ENCODE peak calls at places on chromosomes 7 and 10, in six cellular contexts. Y is small intestine, W is cardiac muscle cell, O is tibial nerve, U is uterus, M is neuronal stem cell. L is an unnamed sample. For H3K9me3 and H3K4me1, the result is how much of the 10 kb centered on the place peaks cover.

GRCh38 chr10:84160663-84161362 is 12.8 kb upstream of the GPR15LG start:
- DNase-seq in Y (no peak), W (no peak), O (no peak), U (no peak), M (no peak), L (no peak)

GRCh38 chr7:698515-699259 is 27.8 kb upstream of the DNAAF5 start:
- DNase-seq in Y (no peak), W (no peak), O (no peak), U (no peak), M (no peak), L (no peak)

GRCh38 chr7:121329460-121330052 is 756 bp downstream of the WNT16 start:
- DNase-seq in Y (peak), W (peak), O (no peak), U (no peak), M (peak), L (no peak)

GRCh38 chr10:99532687-99533495 is at the start of gene NKX2-3:
- DNase-seq in Y (peak), W (peak), O (no peak), U (no peak), M (no peak), L (peak)

GRCh38 chr7:70574970-70575799 is 556.8 kb upstream of the GALNT17 start:
- DNase-seq in Y (no peak), W (no peak), O (no peak), U (no peak), M (peak), L (no peak)

GRCh38 chr7:150986556-150986955 is 4.3 kb upstream of the NOS3 start:
- DNase-seq in Y (no peak), W (no peak), O (no peak), U (no peak), M (no peak), L (no peak)

GRCh38 chr7:80060218-80060806 is 74.3 kb upstream of the GNAI1 start:
- DNase-seq in Y (peak), W (peak), O (no peak), U (no peak), M (peak), L (no peak)

GRCh38 chr10:43671659-43672555 is 23.2 kb upstream of the ZNF32 start:
- DNase-seq in Y (peak), W (peak), O (no peak), U (peak), M (peak), L (peak)

GRCh38 chr7:11952972-11953371 is 121.0 kb upstream of the THSD7A start:
- DNase-seq in Y (no peak), W (no peak), O (no peak), U (no peak), M (no peak), L (no peak)

GRCh38 chr10:99279626-99280111 is 44.0 kb upstream of the HPSE2 start:
- DNase-seq in Y (no peak), W (no peak), O (no peak), U (no peak), M (no peak), L (no peak)

GRCh38 chr10:4174197-4174596 is 389.2 kb upstream of the KLF6 start:
- DNase-seq in Y (peak), W (peak), O (no peak), U (no peak), M (no peak), L (no peak)

GRCh38 chr7:132876576-132876975 is 205.3 kb downstream of the CHCHD3 start:
- DNase-seq in Y (no peak), W (no peak), O (no peak), U (no peak), M (no peak), L (no peak)

GRCh38 chr7:1839701-1840100 is 169.6 kb downstream of the ELFN1 start:
- DNase-seq in Y (no peak), W (no peak), O (peak), U (peak), M (no peak), L (no peak)

GRCh38 chr10:3874988-3875841 is 90.2 kb upstream of the KLF6 start:
- DNase-seq in Y (peak), W (no peak), O (no peak), U (peak), M (no peak), L (peak)

GRCh38 chr10:74855027-74855426 is 28.6 kb downstream of the KAT6B start:
- DNase-seq in Y (peak), W (peak), O (no peak), U (no peak), M (no peak), L (peak)

GRCh38 chr10:11533328-11533781 is 78.1 kb downstream of the USP6NL start:
- DNase-seq in Y (peak), W (no peak), O (no peak), U (no peak), M (no peak), L (no peak)

GRCh38 chr10:86863443-86863842 is 94.0 kb downstream of the MMRN2 start:
- DNase-seq in Y (no peak), W (peak), O (no peak), U (no peak), M (no peak), L (no peak)

GRCh38 chr7:82044497-82045080 is 274.7 kb upstream of the HGF start:
- DNase-seq in Y (peak), W (peak), O (no peak), U (peak), M (peak), L (no peak)

GRCh38 chr10:1553951-1554350 is 183.4 kb downstream of the ADARB2 start:
- DNase-seq in Y (no peak), W (no peak), O (no peak), U (no peak), M (no peak), L (no peak)

GRCh38 chr10:101018118-101018599 is 12.8 kb downstream of the PDZD7 start:
- DNase-seq in Y (no peak), W (no peak), O (no peak), U (no peak), M (no peak), L (no peak)

GRCh38 chr10:125231116-125231812 is 70.9 kb upstream of the CTBP2 start:
- DNase-seq in Y (no peak), W (no peak), O (no peak), U (no peak), M (peak), L (no peak)

GRCh38 chr10:8073696-8074416 is 19.4 kb downstream of the GATA3 start:
- DNase-seq in Y (no peak), W (no peak), O (no peak), U (no peak), M (no peak), L (no peak)

GRCh38 chr10:5945561-5946418 is 31.6 kb downstream of the IL15RA start:
- DNase-seq in Y (no peak), W (no peak), O (no peak), U (peak), M (no peak), L (peak)

GRCh38 chr10:5943536-5943935 is 33.8 kb downstream of the IL15RA start:
- DNase-seq in Y (peak), W (peak), O (no peak), U (peak), M (no peak), L (peak)

GRCh38 chr10:5944389-5945202 is 32.7 kb downstream of the IL15RA start:
- DNase-seq in Y (peak), W (no peak), O (peak), U (peak), M (no peak), L (no peak)

GRCh38 chr10:5946786-5947185 is 30.6 kb downstream of the IL15RA start:
- DNase-seq in Y (no peak), W (no peak), O (no peak), U (no peak), M (no peak), L (no peak)

GRCh38 chr10:5945203-5945534 is 32.2 kb downstream of the IL15RA start:
- DNase-seq in Y (no peak), W (no peak), O (no peak), U (peak), M (no peak), L (no peak)
- H3K27ac ChIP-seq in Y (no peak), W (no peak), O (no peak), U (peak), M (no peak), L (peak)

GRCh38 chr10:113476191-113476590 is 76.7 kb upstream of the HABP2 start:
- DNase-seq in Y (no peak), W (no peak), O (no peak), U (no peak), M (no peak), L (no peak)
- H3K9me3 ChIP-seq in Y (under half), W (under half), O (under half), U (under half), M (under half), L (under half)

DNA sequence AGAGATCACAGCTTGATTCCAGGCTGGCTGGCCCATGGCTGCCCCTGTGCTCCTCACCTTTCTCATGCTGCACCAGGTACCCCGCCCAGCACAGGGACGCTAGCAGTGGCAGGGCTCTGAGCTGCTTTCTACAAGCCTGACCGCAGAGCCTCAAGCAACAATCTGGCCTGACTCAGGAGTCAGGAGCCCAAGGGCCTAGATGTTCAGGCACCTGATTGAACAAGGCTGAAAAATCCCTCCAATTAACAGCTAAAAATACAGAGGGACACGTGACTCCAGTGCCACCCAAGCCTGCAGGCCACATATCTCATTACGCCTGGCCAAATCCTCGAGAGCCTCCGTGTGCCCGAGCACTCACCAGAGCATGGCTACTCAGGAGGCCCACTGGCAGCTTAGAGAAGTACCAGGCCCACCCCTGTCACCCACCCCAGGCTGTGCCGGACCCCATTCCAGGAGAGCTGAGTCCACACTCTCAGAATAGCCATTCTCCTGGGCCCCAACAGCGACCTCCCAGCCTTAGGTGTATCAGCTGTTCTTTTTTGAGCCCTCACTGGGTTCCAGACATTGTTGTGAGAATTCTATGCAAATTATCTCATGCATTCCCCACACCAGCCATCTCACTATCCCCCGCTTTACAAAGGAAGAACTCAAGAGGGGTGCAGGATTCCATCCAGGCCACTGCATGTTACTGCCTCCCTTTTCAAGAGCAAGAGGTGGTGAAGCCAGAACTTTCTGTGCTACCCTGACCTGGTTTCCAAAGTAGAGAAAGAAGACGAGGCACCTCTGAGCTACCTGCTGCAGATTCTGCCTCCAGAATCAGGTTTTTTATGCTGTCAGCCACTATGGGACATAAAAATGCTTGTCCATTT is 98.3 kb downstream of the COL13A1 start:
- DNase-seq in Y (peak), W (peak), O (no peak), U (no peak), M (no peak), L (no peak)
- H3K4me1 ChIP-seq in Y (under half), W (under half), O (under half), U (under half), M (under half), L (under half)

DNA sequence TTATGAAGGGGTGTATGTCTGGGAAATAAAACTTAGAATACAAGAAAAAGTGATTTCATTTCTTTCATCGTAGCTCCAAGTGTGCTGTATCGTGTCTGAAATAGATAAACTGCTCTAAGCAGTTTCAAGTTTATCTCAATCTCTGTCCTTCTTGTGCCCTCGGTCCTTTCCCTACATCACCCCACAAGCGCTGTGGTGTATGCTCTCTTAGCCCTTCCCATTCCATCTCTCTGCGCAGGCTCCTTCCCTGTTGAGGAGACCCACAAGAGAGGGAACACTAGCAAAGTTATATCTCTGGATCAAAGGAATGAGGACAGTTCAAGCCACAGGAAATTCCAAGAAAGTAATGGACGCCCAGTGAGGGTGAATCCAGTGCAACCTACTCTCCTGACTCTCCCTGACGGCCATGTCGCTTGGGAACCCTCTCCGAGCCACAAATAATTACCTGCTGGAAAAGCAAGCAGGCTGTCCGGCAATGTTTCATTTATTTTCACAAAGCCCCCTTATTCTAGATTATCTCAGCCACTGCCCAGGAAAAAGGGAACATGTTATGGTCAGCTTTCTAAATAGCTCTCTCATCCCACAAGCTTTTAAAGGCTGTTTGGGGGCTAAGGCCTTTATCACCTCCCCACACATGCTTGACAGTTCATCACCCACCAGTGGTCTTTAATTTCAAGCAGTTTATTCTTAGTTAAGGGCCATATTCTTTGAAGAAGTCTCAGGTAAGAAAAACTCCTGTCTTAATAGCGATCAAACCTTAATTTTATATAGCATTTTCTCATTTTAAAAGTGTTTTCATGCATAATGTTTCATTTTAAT is 34.8 kb downstream of the LRRC4 start:
- DNase-seq in Y (no peak), W (no peak), O (no peak), U (no peak), M (no peak), L (no peak)
- H3K27ac ChIP-seq in Y (no peak), W (no peak), O (no peak), U (no peak), M (no peak), L (peak)

DNA sequence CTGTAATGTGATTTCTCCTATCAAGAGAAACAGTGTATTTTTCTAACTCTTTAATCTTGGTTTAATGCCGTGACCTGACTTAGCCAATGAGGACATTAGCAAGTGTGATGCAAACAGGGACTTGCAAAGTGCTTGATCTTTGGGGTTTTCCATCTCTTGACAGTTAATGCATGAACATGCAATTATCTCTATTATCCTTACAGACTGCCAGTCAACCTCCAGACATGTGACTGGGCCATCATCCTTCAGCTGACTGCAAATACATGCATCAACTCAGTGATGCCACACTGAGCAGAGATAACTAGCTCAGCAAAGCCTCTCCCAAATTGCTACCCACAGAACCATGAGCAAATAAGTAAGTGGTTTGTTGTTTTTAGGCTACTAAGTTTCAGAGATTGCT is 409.6 kb downstream of the GPAM start:
- DNase-seq in Y (no peak), W (no peak), O (no peak), U (no peak), M (no peak), L (no peak)
- H3K9me3 ChIP-seq in Y (under half), W (under half), O (under half), U (under half), M (under half), L (under half)

GRCh38 chr10:24438800-24439199 is 229.9 kb downstream of the KIAA1217 start:
- DNase-seq in Y (no peak), W (no peak), O (no peak), U (no peak), M (no peak), L (no peak)
- H3K4me1 ChIP-seq in Y (under half), W (under half), O (under half), U (under half), M (under half), L (under half)

DNA sequence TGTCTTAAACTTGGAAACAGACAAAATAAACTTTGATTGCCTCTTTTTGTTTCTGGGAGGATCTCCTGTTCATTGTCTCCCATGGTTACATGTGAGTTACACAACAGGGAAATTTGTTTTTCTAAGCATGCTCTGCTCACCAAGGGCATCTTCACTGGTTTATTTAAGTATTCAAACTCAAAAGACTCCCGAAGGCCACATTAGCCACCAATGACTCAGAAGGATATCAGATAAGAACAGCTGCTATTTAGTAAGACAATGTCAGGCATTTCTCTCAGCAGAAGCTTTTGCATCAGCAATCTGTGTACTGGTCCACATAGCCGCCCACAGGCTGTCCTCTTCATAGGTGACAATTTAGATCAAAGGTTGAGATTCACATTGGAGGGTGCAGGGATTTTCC is 19.3 kb downstream of the OR6B1 start:
- DNase-seq in Y (no peak), W (no peak), O (no peak), U (no peak), M (no peak), L (peak)
- H3K27ac ChIP-seq in Y (no peak), W (no peak), O (no peak), U (no peak), M (no peak), L (no peak)

DNA sequence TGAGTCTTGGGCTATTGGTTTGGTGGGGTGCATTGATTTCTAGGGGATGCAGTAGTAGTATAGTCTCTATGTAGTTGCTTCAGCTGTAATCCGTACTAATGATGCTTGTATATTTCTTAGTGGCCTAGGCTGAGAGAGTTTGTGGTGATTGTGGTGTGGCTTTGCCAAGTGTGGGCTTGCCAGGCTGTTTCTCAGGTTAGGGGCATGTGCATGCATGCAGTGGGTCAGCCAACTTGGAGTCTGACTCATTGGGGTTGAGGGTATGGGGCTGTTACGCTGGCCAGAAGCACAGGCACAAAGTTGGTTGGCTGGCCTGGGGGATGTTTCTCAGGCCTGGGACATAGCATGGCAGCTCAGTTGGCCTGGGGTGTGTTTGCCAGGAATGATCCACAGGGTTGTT is 25.7 kb upstream of the PLA2G12B start:
- DNase-seq in Y (no peak), W (no peak), O (no peak), U (no peak), M (no peak), L (no peak)
- H3K9me3 ChIP-seq in Y (under half), W (under half), O (half or more), U (under half), M (under half), L (half or more)

GRCh38 chr7:127904706-127905056 is 126.6 kb downstream of the LRRC4 start:
- DNase-seq in Y (no peak), W (no peak), O (no peak), U (no peak), M (no peak), L (no peak)
- H3K4me1 ChIP-seq in Y (under half), W (under half), O (under half), U (under half), M (under half), L (under half)

L was measured in heart right ventricle.